ENCODE peak calls at places on chromosomes 12 and 14, in four cellular contexts. E, L, G and N are unnamed samples.
A peak's percentile ranks its signal among the peaks of the same experiment; 100 is the strongest.

GRCh38 chr12:103626498-103626897 is 39.4 kb downstream of the STAB2 start:
- DNase-seq in L (peak; percentile 43), E (no peak), G (no peak), N (peak; percentile 67)

GRCh38 chr12:119061208-119061796 is 80.0 kb downstream of the SRRM4 start:
- DNase-seq in L (peak; percentile 64), G (no peak), E (no peak), N (no peak)

GRCh38 chr12:96196781-96197180 is 2.6 kb downstream of the ELK3 start:
- DNase-seq in E (no peak), L (no peak), G (no peak), N (no peak)

GRCh38 chr12:13258212-13258611 is 61.7 kb downstream of the EMP1 start:
- DNase-seq in G (no peak), L (no peak), E (no peak), N (no peak)

GRCh38 chr14:91867316-91867988 is at the start of gene TC2N:
- DNase-seq in L (no peak), G (no peak), E (no peak), N (no peak)

GRCh38 chr12:27615331-27615891 is 80.8 kb upstream of the REP15 start:
- DNase-seq in E (no peak), L (no peak), G (no peak), N (no peak)

GRCh38 chr14:104155513-104155912 is 17.1 kb downstream of the KIF26A start:
- DNase-seq in E (no peak), L (peak; percentile 41), G (no peak), N (no peak)

GRCh38 chr12:19025582-19025981 is 104.0 kb upstream of the PLEKHA5 start:
- DNase-seq in E (no peak), G (no peak), L (no peak), N (no peak)

GRCh38 chr14:86510503-86510902 is 980.6 kb downstream of the FLRT2 start:
- DNase-seq in L (no peak), E (no peak), G (no peak), N (no peak)

GRCh38 chr12:50537538-50537919 is 32.7 kb downstream of the DIP2B start:
- DNase-seq in G (no peak), L (no peak), E (no peak), N (no peak)

GRCh38 chr12:117671734-117672133 is 297.1 kb downstream of the KSR2 start:
- DNase-seq in L (peak; percentile 17), G (no peak), E (no peak), N (no peak)

GRCh38 chr12:66693901-66694513 is 15.1 kb upstream of the GRIP1 start:
- DNase-seq in L (no peak), G (no peak), E (no peak), N (no peak)

GRCh38 chr14:95998656-95999055 is 40.5 kb upstream of the C14orf132 start:
- DNase-seq in G (no peak), E (no peak), L (no peak), N (no peak)

GRCh38 chr14:70776197-70776596 is 33.1 kb downstream of the MAP3K9 start:
- DNase-seq in L (no peak), G (no peak), E (no peak), N (no peak)

GRCh38 chr12:89673603-89674002 is 35.0 kb downstream of the ATP2B1 start:
- DNase-seq in G (no peak), E (no peak), L (no peak), N (no peak)

GRCh38 chr14:35403085-35403396 is 1.5 kb downstream of the NFKBIA start:
- DNase-seq in E (no peak), L (peak; percentile 35), G (no peak), N (no peak)

GRCh38 chr12:65740873-65741600 is 83.2 kb upstream of the HMGA2 start:
- DNase-seq in L (peak; percentile 81), E (no peak), G (no peak), N (no peak)

GRCh38 chr12:109793826-109794501 is 39.2 kb downstream of the TRPV4 start:
- DNase-seq in G (no peak), L (no peak), E (no peak), N (no peak)

GRCh38 chr14:75960219-75960618 is 21.6 kb downstream of the TGFB3 start:
- DNase-seq in E (no peak), G (no peak), L (no peak), N (no peak)

GRCh38 chr14:71591929-71592328 is 340.3 kb upstream of the RGS6 start:
- DNase-seq in G (no peak), L (no peak), E (no peak), N (no peak)

GRCh38 chr12:106386836-106387555 is 29.4 kb downstream of the POLR3B start:
- DNase-seq in L (no peak), E (no peak), G (no peak), N (no peak)

DNA sequence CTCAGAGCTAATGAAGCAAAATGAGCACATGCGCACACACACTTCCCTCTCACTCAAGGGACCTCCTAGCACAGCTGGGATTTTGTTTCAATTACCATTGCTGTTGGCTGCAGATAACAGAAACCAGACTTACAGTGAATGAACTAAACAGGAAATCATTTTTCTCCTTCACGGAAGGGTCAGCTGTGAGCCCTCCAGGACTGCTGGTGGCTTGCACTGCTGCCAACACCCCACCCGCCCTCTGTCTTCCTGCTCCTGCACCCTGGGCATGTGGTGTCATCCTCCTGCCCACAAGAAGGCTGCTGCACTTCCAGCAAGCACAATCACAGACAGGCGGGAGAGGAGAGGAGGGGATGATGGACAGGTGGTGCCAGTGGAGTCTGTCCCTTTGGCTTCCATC is 404.2 kb upstream of the CCDC196 start:
- DNase-seq in G (no peak), E (no peak), L (no peak), N (no peak)
- H3K4me1 ChIP-seq in G (no peaks in the 10 kb centered on the region), E (peaks cover 5% of the 10 kb centered on the region), L (no peaks in the 10 kb centered on the region), N (no peaks in the 10 kb centered on the region)

DNA sequence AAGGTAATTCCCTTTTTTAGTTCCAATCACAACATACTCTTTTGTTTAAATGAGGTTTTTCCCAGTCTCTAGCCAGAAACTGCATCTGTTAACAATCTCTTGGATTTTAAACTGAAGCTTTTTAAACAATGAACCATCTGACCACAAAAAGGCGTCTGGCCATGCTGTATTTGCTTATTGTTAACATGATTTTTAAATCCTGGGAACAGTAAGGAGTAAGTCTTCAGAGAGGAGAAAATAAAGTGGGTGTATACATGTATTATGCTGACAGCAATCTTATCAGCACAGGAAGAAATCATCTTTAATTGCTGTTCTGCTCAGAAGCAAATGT is 106.2 kb downstream of the DAAM1 start:
- DNase-seq in L (no peak), E (no peak), G (no peak), N (no peak)
- H3K27ac ChIP-seq in L (peak overlapping the region; percentile 68), E (peak overlapping the region; percentile 49), G (no peak overlapping the region), N (peak overlapping the region; percentile 75)

GRCh38 chr14:55124774-55125372 is 4.2 kb upstream of the LGALS3 start:
- DNase-seq in E (no peak), G (no peak), L (no peak), N (no peak)
- H3K4me1 ChIP-seq in E (peaks cover 91% of the 10 kb centered on the region), G (peaks cover 24% of the 10 kb centered on the region), L (peaks cover 96% of the 10 kb centered on the region), N (peaks cover 6% of the 10 kb centered on the region)

DNA sequence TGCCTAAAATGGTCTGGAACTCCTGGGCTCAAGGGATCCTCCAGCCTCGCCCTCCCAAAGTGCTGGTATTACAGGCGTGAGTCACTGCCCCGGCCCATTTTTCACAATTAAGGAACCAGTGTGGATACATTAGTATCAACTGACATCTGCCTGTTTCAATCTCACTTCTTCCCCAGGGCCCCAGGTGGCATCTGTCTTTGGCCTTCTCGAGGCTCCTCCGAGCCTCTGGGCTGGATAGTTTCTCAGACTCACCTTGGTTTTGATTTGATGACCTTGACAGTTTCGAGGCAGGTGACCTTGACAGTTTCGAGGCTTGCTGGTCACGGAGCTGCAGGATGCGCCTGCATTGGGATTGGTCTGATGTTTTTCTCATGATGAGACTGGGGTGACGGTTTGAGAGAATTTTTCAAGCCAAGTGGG is 41.0 kb upstream of the NCOR2 start:
- DNase-seq in E (no peak), L (no peak), G (no peak), N (no peak)
- H3K27ac ChIP-seq in E (peak overlapping the region; percentile 86), L (peak overlapping the region; percentile 32), G (no peak overlapping the region), N (no peak overlapping the region)

GRCh38 chr12:76023069-76023690 is 8.4 kb downstream of the PHLDA1 start:
- DNase-seq in G (no peak), E (no peak), L (no peak), N (no peak)
- H3K4me1 ChIP-seq in G (peaks cover 24% of the 10 kb centered on the region), E (peaks cover 55% of the 10 kb centered on the region), L (peaks cover 25% of the 10 kb centered on the region), N (peaks cover 2% of the 10 kb centered on the region)

GRCh38 chr12:17763365-17763764 is 326.6 kb downstream of the RERGL start:
- DNase-seq in E (no peak), G (no peak), L (no peak), N (no peak)
- H3K27ac ChIP-seq in E (no peak overlapping the region), G (no peak overlapping the region), L (no peak overlapping the region), N (no peak overlapping the region)

DNA sequence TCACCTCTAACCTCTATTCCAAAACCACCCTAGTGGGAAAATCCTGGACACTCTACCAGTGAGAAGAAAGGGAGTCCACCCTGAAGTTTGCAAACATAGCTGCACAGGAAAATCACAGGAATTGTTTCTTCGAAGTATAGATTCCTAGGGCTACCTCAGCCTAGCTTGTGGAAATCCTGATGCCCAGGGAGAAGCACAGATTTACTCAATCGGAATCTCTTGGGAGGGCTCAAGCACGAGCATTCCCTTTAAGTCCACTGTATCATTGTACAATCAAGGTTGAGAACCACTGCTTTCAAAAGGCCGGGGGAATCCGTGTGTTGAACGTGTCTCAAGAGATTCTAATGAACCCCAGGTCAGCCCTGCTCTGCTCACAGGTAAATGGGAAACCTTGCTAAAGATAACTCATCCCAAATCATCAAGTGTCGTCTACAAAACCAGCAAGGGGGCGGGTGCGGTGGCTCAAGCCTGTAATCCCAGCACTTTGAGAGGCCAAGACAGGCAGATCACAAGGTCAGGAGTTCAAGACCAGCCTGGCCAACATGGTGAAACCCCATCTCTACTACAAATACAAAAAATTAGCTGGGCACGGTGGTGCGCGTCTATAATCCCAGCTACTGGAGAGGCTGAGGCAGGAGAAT is 34.1 kb upstream of the PLEKHG6 start:
- DNase-seq in G (no peak), E (no peak), L (no peak), N (no peak)
- H3K4me1 ChIP-seq in G (peaks cover 12% of the 10 kb centered on the region), E (peaks cover 91% of the 10 kb centered on the region), L (peaks cover 51% of the 10 kb centered on the region), N (peaks cover 23% of the 10 kb centered on the region)

DNA sequence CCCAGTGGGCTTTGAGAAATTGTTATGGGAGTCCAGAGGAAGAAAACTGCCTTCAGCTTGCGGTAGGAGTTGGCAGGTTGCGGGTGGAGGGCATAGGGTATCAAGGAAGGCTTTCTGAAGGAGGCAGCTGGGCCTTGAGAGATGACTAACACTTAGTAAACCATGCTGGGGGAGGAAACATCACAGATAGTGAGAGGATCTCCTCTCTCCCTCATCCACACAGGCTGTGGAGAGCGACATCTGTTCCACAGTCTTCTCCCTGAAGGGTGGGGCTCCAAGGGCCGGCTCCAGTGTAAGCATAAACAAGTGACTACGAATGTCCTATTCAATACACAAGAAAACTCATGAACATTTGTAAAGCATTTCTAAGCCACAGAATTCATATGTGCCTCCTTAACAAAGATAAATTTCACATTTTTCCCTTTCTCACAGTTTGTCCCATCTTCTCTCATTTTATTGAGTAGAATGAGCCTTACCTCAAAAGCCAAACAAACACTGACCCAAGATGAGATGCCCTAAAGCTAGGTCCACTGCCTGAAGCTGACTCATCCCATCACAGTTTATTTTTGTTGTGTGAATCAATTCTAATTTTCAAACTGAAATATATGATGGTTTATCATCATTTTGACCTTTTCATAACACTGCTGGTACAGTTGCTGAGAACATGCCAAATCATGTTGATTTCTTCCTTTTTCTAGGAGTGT is 227.9 kb downstream of the SLC25A21 start:
- DNase-seq in G (no peak), E (no peak), L (no peak), N (no peak)
- H3K27ac ChIP-seq in G (no peak overlapping the region), E (peak overlapping the region; percentile 71), L (no peak overlapping the region), N (no peak overlapping the region)